ENCODE peak calls at places on chromosomes 6 and 20, in six cellular contexts. M, R, Z, H, I and K are unnamed samples.

GRCh38 chr6:12033770-12034169 is 21.7 kb downstream of the HIVEP1 start:
- DNase-seq in Z (no peak), M (no peak), R (no peak), H (no peak), I (no peak), K (no peak)

GRCh38 chr6:54217018-54217417 is 91.2 kb upstream of the TINAG start:
- DNase-seq in Z (no peak), H (no peak), R (no peak), M (no peak), I (no peak), K (no peak)

GRCh38 chr20:64073476-64074183 is 5.7 kb downstream of the RGS19 start:
- DNase-seq in H (no peak), Z (no peak), I (no peak), R (no peak), M (no peak), K (no peak)

GRCh38 chr6:30879684-30880427 is 4.5 kb upstream of the DDR1 start:
- DNase-seq in H (no peak), Z (no peak), M (peak; percentile 13), I (no peak), R (no peak), K (no peak)

GRCh38 chr6:50318536-50318935 is 268.8 kb upstream of the DEFB112 start:
- DNase-seq in R (no peak), M (no peak), H (no peak), Z (no peak), I (no peak), K (no peak)

GRCh38 chr6:79076160-79076559 is 1.9 kb downstream of the PHIP start:
- DNase-seq in R (no peak), I (no peak), M (no peak), Z (no peak), H (no peak), K (no peak)

GRCh38 chr6:111239455-111239854 is 152.2 kb downstream of the SLC16A10 start:
- DNase-seq in Z (no peak), I (no peak), H (no peak), M (no peak), R (no peak), K (no peak)

GRCh38 chr6:68724054-68724453 is 89.0 kb downstream of the ADGRB3 start:
- DNase-seq in M (no peak), H (no peak), R (no peak), Z (no peak), I (no peak), K (no peak)

GRCh38 chr6:163958646-163959045 is 544.1 kb downstream of the QKI start:
- DNase-seq in R (no peak), H (no peak), I (peak; percentile 51), Z (no peak), M (no peak), K (no peak)

GRCh38 chr6:14921170-14921569 is 324.7 kb upstream of the JARID2 start:
- DNase-seq in I (no peak), M (no peak), Z (peak; percentile 81), R (no peak), H (peak; percentile 44), K (no peak)

GRCh38 chr6:5094327-5094726 is 9.2 kb downstream of the PPP1R3G start:
- DNase-seq in R (no peak), H (no peak), I (peak; percentile 86), Z (no peak), M (no peak), K (no peak)

GRCh38 chr20:22333885-22334545 is 250.4 kb downstream of the FOXA2 start:
- DNase-seq in Z (peak; percentile 67), M (peak; percentile 66), I (peak; percentile 51), R (peak; percentile 43), H (peak; percentile 82), K (peak; percentile 68)

GRCh38 chr6:8277769-8278168 is 157.6 kb downstream of the SLC35B3 start:
- DNase-seq in I (no peak), M (no peak), R (no peak), Z (no peak), H (no peak), K (no peak)

GRCh38 chr6:8930009-8930408 is 494.7 kb upstream of the SLC35B3 start:
- DNase-seq in Z (no peak), I (no peak), H (no peak), M (no peak), R (no peak), K (no peak)

GRCh38 chr6:118551063-118551672 is 3.1 kb downstream of the PLN start:
- DNase-seq in H (no peak), Z (no peak), M (peak; percentile 48), I (peak; percentile 53), R (no peak), K (peak; percentile 20)

GRCh38 chr6:33276864-33277662 is at the start of gene B3GALT4:
- DNase-seq in R (peak; percentile 99), I (peak; percentile 44), M (peak; percentile 89), H (peak; percentile 81), Z (peak; percentile 90), K (peak; percentile 89)

GRCh38 chr20:17640875-17641378 is 41.1 kb downstream of the RRBP1 start:
- DNase-seq in M (no peak), H (no peak), R (no peak), I (no peak), Z (no peak), K (no peak)

GRCh38 chr6:44672086-44672485 is 284.6 kb downstream of the CDC5L start:
- DNase-seq in H (no peak), Z (no peak), R (no peak), I (no peak), M (no peak), K (no peak)

GRCh38 chr6:166987930-166988329 is 11.3 kb upstream of the CEP43 start:
- DNase-seq in I (no peak), Z (no peak), R (no peak), M (no peak), H (no peak), K (no peak)

GRCh38 chr20:60056345-60057122 is 98.3 kb downstream of the CDH26 start:
- DNase-seq in R (no peak), M (no peak), I (no peak), H (no peak), Z (no peak), K (no peak)

GRCh38 chr6:113421997-113422396 is 435.1 kb upstream of the MARCKS start:
- DNase-seq in H (no peak), M (no peak), Z (no peak), R (no peak), I (no peak), K (no peak)

GRCh38 chr20:41717464-41717863 is 99.3 kb upstream of the CHD6 start:
- DNase-seq in I (peak; percentile 8), M (no peak), H (no peak), R (peak; percentile 83), Z (no peak), K (no peak)

GRCh38 chr6:43013843-43014433 is at the start of the genes KLHDC3 and MEA1:
- DNase-seq in M (peak; percentile 99), H (peak; percentile 100), Z (peak; percentile 99), R (peak; percentile 100), I (peak; percentile 100), K (peak; percentile 99)

GRCh38 chr6:6924708-6925107 is 183.1 kb upstream of the RREB1 start:
- DNase-seq in Z (no peak), M (no peak), R (peak; percentile 62), H (no peak), I (no peak), K (no peak)

GRCh38 chr6:53809691-53810090 is 14.9 kb downstream of the LRRC1 start:
- DNase-seq in H (no peak), R (no peak), M (no peak), I (no peak), Z (no peak), K (no peak)

DNA sequence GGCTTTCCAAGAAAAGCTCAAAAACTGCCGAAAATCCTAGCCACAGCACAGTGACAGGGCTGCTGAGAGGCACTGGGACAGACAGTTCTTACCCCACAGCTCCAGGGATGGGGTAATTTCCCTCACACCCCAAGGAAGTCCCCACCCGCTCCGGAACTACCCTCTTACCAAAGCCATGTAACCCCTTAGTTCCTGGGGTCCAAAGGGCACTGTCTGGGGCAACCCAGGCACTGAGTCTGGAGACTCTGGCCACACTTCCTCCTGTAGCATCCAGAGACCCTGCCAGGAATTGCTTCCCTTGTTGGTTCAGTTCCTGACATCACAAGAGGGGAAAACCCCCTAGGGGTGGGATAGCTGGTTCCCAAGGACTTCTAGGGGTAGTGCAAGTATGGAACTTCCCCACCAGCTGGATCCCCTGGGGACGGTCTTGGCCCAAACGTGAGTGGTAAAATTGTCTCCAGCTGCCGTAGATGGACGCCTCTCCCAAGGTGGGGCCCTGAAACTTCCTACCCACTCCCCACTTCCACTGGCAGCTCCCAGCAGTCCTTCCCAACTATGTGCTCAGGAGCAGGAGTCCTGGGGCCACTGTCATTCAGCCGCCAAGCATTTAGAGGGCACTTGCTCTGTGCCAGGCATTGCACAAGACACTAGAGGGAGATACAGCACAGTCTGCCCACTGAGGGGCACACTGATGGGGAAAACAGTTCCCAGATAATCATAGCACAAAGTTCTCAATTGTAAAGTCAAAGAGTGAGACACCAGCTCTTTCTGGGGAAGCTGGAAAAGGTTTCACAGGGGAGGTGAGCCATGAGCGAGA is 17.3 kb upstream of the HCK start:
- DNase-seq in Z (no peak), R (no peak), M (peak; percentile 41), H (peak; percentile 20), I (no peak), K (no peak)
- TF ChIP-seq CTCF in Z (no peak), R (no peak), M (peak; percentile 64), H (no peak), I (peak; percentile 24), K (peak; percentile 21)

GRCh38 chr6:129936329-129937165 is 75.4 kb upstream of the TMEM244 start:
- DNase-seq in H (peak; percentile 69), I (peak; percentile 52), M (no peak), Z (no peak), R (peak; percentile 49), K (peak; percentile 31)
- TF ChIP-seq CTCF in H (peak; percentile 15), I (peak; percentile 67), M (peak; percentile 43), Z (peak; percentile 53), R (peak; percentile 52), K (peak; percentile 44)

DNA sequence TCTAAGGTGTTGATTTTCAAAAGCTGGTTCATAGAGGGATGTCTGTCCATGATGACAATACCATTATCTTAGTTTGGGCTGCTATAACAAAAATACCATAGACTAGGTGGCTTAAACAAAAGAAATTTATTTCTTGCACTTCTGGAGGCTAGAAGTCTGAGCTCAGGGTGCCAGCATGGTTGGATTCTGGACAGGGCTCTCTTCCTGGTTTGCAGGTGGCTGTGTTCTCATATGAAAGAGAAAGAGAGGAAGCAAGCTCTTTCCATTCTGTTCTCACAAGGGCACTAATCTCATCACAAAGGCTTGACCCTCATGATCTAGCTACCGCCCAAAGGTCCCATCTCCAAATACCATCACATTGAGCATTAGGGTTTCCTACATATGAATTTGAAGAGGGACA is 144.5 kb upstream of the SLC24A3 start:
- DNase-seq in H (no peak), Z (no peak), M (no peak), I (no peak), R (no peak), K (no peak)
- TF ChIP-seq CTCF in H (no peak), Z (no peak), M (no peak), I (no peak), R (no peak), K (no peak)

DNA sequence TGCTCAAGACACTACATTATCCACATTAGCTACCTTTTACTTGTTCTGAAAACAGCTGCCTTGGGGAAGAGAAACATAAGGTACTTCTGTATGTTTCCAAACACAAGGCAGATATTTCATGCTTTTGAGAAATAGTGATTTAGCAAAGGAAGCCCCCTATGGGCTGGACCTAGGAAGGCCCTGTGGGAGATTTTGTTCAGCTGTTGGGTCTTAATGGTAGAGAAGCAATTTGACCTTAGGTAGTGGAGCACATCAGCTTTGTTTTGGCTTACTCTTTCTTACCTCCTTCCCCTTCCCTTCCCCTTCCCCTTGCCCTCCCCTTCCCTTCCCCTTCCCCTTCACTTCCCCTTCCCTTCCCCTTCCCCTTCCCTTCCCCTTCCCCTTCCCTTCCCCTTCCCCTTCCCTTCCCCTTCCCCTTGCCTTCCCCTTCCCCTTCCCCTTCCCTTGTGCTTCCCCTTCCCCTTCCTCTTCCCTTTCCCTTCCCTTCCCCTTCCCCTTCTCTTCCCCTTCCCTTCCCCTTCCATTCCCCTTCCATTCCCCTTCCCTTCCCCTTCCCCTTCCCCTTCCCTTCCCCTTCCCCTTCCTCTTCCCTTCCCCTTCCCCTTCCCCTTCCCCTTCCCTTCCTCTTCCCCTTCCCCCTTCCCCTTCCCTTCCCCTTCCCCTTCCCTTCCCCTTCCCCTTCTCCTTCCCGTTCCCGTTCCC is 84.6 kb downstream of the ANKS1A start:
- DNase-seq in I (no peak), R (no peak), H (no peak), Z (no peak), M (no peak), K (no peak)
- TF ChIP-seq CTCF in I (peak; percentile 48), R (peak; percentile 62), H (no peak), Z (no peak), M (no peak), K (peak; percentile 19)